ENCODE peak calls at places on chromosomes 13 and 19, in six cellular contexts. B is KBM-7; D is HS-5; W is CD8-positive, alpha-beta memory T cell; C is adipocyte; M is left cardiac atrium. Z is an unnamed sample.

GRCh38 chr13:99955747-99956472 is 15.7 kb downstream of the ZIC5 start:
- DNase-seq in B (no peak), D (no peak), W (no peak), C (peak; percentile 33), M (peak; percentile 58), Z (no peak)

GRCh38 chr13:44627441-44627840 is 51.3 kb upstream of the TSC22D1 start:
- DNase-seq in B (no peak), D (peak; percentile 15), W (no peak), C (no peak), M (no peak), Z (no peak)

GRCh38 chr13:37486171-37486661 is 112.4 kb downstream of the POSTN start:
- DNase-seq in B (no peak), D (no peak), W (no peak), C (peak; percentile 49), M (no peak), Z (no peak)

GRCh38 chr13:110676511-110677204 is 29.3 kb downstream of the CARS2 start:
- DNase-seq in B (no peak), D (no peak), W (no peak), C (no peak), M (no peak), Z (peak; percentile 53)

GRCh38 chr13:55497486-55497885 is 1643.2 kb upstream of the PRR20A start:
- DNase-seq in B (no peak), D (no peak), W (no peak), C (no peak), M (no peak), Z (no peak)

GRCh38 chr13:27997904-27998522 is 9.5 kb upstream of the URAD start:
- DNase-seq in B (peak; percentile 79), D (no peak), W (no peak), C (peak; percentile 35), M (peak; percentile 55), Z (no peak)

GRCh38 chr13:49679244-49679643 is 12.0 kb downstream of the EBPL start:
- DNase-seq in B (peak; percentile 24), D (no peak), W (no peak), C (peak; percentile 55), M (no peak), Z (no peak)

GRCh38 chr13:77388944-77389616 is 62.2 kb upstream of the MYCBP2 start:
- DNase-seq in B (no peak), D (no peak), W (no peak), C (no peak), M (no peak), Z (no peak)

GRCh38 chr19:45637890-45638667 is 1.1 kb downstream of the EML2 start:
- DNase-seq in B (no peak), D (no peak), W (no peak), C (peak; percentile 55), M (no peak), Z (no peak)

GRCh38 chr13:99878921-99879610 is 92.5 kb downstream of the ZIC5 start:
- DNase-seq in B (no peak), D (no peak), W (no peak), C (no peak), M (no peak), Z (no peak)

GRCh38 chr19:41449079-41449864 is 6.3 kb downstream of the ERICH4 start:
- DNase-seq in B (peak; percentile 89), D (no peak), W (peak; percentile 69), C (peak; percentile 84), M (peak; percentile 82), Z (peak; percentile 71)

GRCh38 chr13:24264976-24265375 is 44.4 kb upstream of the C1QTNF9 start:
- DNase-seq in B (no peak), D (no peak), W (peak; percentile 87), C (no peak), M (no peak), Z (no peak)

Z was measured in stimulated activated naive B cell treated with anti-CD40 and anti-IgM and Interleukin-4, amounts not matched to agents 10 μg/mL and 1 μg/mL and 100 μg/mL, for 72 hours.